ENCODE peak calls at places on chromosomes 1 and 21, in eight cellular contexts. R, X, D, S, U, K, E and H are unnamed samples.
A peak's percentile ranks its signal among the peaks of the same experiment; 100 is the strongest.

GRCh38 chr1:109719337-109719837 is 7.3 kb downstream of the GSTM5 start:
- DNase-seq in R (no peak), X (no peak), D (no peak), S (no peak), U (no peak), K (peak; percentile 41), E (no peak), H (no peak)

GRCh38 chr1:203075249-203076030 is 10.4 kb downstream of the MYOG start:
- DNase-seq in R (no peak), X (no peak), D (no peak), S (peak; percentile 38), U (no peak), K (no peak), E (no peak), H (no peak)

GRCh38 chr21:44709426-44710293 is 1.7 kb downstream of the TSPEAR start:
- DNase-seq in R (no peak), X (no peak), D (no peak), S (no peak), U (no peak), K (no peak), E (no peak), H (no peak)

GRCh38 chr1:181140398-181140797 is 51.9 kb downstream of the IER5 start:
- DNase-seq in R (no peak), X (no peak), D (no peak), S (no peak), U (no peak), K (no peak), E (no peak), H (no peak)

GRCh38 chr1:24699628-24700027 is 45.6 kb upstream of the CLIC4 start:
- DNase-seq in R (no peak), X (no peak), D (no peak), S (no peak), U (no peak), K (no peak), E (no peak), H (no peak)

GRCh38 chr1:156499703-156500577 is 635 bp downstream of the MEF2D start:
- DNase-seq in R (no peak), X (no peak), D (peak; percentile 57), S (peak; percentile 49), U (peak; percentile 70), K (peak; percentile 29), E (peak; percentile 57), H (peak; percentile 56)

GRCh38 chr1:174626031-174627020 is 178.6 kb downstream of the GPR52 start:
- DNase-seq in R (no peak), X (peak; percentile 7), D (no peak), S (no peak), U (no peak), K (peak; percentile 77), E (no peak), H (no peak)

GRCh38 chr1:204566583-204566955 is 50.4 kb downstream of the MDM4 start:
- DNase-seq in R (no peak), X (no peak), D (no peak), S (no peak), U (no peak), K (no peak), E (no peak), H (no peak)

GRCh38 chr1:22699629-22700028 is 11.0 kb upstream of the EPHB2 start:
- DNase-seq in R (no peak), X (no peak), D (no peak), S (no peak), U (no peak), K (no peak), E (no peak), H (no peak)

GRCh38 chr1:21868941-21869454 is 56.9 kb downstream of the LDLRAD2 start:
- DNase-seq in R (no peak), X (no peak), D (no peak), S (no peak), U (no peak), K (no peak), E (no peak), H (no peak)

GRCh38 chr1:203359010-203359571 is 8.2 kb upstream of the FMOD start:
- DNase-seq in R (no peak), X (no peak), D (peak; percentile 34), S (no peak), U (peak; percentile 61), K (no peak), E (peak; percentile 81), H (no peak)

GRCh38 chr1:4851666-4852065 is 197.3 kb downstream of the AJAP1 start:
- DNase-seq in R (no peak), X (no peak), D (no peak), S (no peak), U (peak; percentile 29), K (no peak), E (no peak), H (no peak)

GRCh38 chr1:85134583-85135455 is 66.0 kb downstream of the SYDE2 start:
- DNase-seq in R (no peak), X (peak; percentile 50), D (peak; percentile 30), S (no peak), U (peak; percentile 24), K (peak; percentile 18), E (no peak), H (no peak)

GRCh38 chr1:81660286-81660685 is 140.4 kb upstream of the ADGRL2 start:
- DNase-seq in R (no peak), X (peak; percentile 24), D (no peak), S (no peak), U (no peak), K (no peak), E (no peak), H (no peak)

GRCh38 chr1:83818916-83819315 is 180.0 kb downstream of the TTLL7 start:
- DNase-seq in R (no peak), X (peak; percentile 66), D (peak; percentile 26), S (no peak), U (peak; percentile 30), K (no peak), E (no peak), H (no peak)

GRCh38 chr1:245301921-245302320 is 147.1 kb downstream of the KIF26B start:
- DNase-seq in R (no peak), X (no peak), D (no peak), S (no peak), U (no peak), K (no peak), E (no peak), H (no peak)

GRCh38 chr1:24393892-24394291 is 19.7 kb downstream of the STPG1 start:
- DNase-seq in R (no peak), X (no peak), D (no peak), S (no peak), U (no peak), K (peak; percentile 61), E (no peak), H (no peak)

DNA sequence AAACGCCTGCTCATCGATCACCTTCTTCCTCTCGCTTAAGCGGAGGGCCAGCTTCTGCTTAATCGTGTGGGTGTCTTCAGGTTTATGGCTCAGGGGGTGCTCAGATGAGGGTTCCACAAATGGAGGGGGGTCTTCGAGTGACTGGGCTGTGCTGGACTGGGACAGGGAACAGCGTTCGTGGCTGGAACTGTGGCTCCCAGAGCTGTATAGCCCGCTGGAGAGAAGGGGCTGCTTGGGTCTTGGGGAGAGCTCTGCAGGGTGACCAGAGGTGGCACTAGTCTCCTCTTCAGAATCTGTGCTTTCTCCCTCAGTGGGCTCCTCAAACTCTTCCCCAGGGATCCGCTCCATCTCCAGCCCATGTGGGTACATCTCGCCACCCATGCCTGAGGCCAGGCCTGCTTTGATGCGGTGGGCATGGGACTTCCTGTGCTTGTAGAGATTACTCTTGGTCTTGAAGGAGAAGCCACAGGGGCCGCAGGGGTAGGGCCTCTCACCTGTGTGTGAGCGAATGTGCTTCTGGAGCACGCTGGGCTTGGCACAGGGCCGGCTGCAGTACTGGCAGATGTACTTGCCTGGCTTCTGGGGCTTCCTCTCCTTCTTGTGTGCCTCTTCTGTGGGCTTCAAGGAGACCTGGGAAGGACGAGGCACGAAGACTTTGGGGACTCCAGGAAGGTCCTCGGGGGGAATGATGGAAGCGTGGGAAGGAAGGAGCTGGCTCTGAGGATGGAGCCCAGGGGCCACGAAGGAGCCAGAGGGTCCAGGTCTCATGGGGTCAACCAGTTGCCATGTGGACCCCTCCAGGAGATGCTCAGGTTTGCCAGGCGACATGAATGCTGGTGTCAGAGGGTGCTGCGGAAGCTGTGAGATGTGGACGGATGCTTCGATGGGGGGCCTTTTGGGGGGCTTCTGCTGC is 99.4 kb upstream of the EDN2 start:
- DNase-seq in R (no peak), X (no peak), D (no peak), S (no peak), U (no peak), K (no peak), E (no peak), H (no peak)
- TF ChIP-seq CTCF in R (no peak), X (no peak), D (no peak), S (no peak), U (no peak), K (no peak), E (no peak), H (no peak)

DNA sequence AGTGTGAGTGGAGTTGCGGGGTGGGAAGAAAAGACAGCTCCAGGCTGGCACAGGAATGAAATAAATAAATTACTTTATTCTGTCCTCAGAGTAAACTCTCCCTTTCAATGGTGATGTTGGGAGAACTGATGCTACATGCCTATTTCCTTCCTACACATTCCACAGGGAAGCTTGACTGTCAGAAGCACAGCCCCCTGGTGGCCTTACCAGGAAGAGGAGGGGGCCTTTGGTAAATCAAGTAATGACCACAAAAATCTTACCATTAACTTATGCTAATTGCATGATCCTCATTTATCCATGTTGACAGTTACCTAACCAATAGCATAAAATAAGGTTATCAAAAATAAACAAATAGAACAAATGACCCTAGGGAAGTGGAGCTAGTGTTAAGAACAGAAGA is 605.0 kb upstream of the PKN2 start:
- DNase-seq in R (no peak), X (no peak), D (no peak), S (peak; percentile 66), U (no peak), K (peak; percentile 3), E (no peak), H (no peak)
- TF ChIP-seq CTCF in R (no peak), X (peak; percentile 28), D (no peak), S (peak; percentile 57), U (no peak), K (peak; percentile 56), E (no peak), H (no peak)

GRCh38 chr1:46173361-46173856 is 1.5 kb upstream of the TSPAN1 start:
- DNase-seq in R (no peak), X (no peak), D (no peak), S (no peak), U (no peak), K (peak; percentile 15), E (no peak), H (no peak)
- TF ChIP-seq CTCF in R (no peak), X (no peak), D (no peak), S (no peak), U (no peak), K (no peak), E (no peak), H (no peak)

DNA sequence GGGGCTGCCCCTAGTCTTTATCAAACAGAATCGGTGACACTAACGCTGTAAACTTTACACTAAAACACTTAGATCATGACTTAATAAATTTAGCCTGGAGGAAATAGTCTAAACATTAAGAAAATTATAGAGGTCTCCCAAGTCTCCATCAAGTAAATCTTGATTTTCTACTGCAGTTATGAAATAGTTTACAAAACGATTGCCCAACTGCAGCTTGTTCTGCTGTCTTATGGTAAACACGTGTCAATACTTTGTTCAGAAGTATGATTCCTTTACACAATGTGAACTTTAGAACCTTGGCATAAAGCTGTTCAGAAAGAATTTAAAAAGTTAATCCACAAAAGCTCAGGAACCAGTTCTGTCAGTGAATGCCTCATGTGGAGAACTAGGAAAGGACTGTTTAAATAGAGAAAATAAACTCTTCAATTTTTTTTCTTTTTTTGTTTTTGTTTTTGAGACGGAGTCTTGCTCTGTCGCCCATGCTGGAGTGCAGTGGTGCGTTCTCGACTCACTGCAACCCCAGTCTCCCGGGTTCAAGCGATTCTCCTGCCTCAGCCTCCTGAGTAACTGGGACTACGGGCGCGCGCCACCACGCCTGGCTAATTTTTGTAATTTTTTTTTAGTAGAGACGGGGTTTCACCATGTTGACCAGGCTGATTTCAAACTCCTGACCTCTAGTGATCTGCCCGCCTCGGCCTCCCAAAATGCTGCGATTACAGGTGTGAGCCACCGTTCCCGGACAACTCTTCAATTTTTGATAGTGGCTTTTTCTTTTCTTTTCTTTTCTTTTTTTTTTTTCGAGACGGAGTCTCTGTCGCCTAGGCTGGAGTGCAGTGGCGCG is 1.6 kb downstream of the DDI2 start:
- DNase-seq in R (no peak), X (peak; percentile 74), D (peak; percentile 56), S (no peak), U (peak; percentile 27), K (peak; percentile 37), E (peak; percentile 34), H (no peak)
- TF ChIP-seq CTCF in R (no peak), X (no peak), D (no peak), S (no peak), U (no peak), K (no peak), E (no peak), H (no peak)